ENCODE peak calls at places on chromosomes 2 and 18, in six cellular contexts. One of them, this sample, is unnamed.

GRCh38 chr18:49934457-49934856 is 121.1 kb upstream of the ACAA2 start:
- DNase-seq in amygdala: no peak
- DNase-seq in K562: no peak
- DNase-seq in stimulated activated CD4-positive, alpha-beta T cell treated with anti-CD3 and anti-CD28 coated beads, Interleukin-2, amount 100 ng/mL, for 48 hours: no peak
- DNase-seq in activated CD4-positive, alpha-beta T cell treated with anti-CD3 and anti-CD28 coated beads for 48 hours: no peak
- DNase-seq in germinal center: no peak
- DNase-seq in this sample: no peak

GRCh38 chr2:53896864-53897263 is 37.1 kb upstream of the GPR75 start:
- DNase-seq in amygdala: no peak
- DNase-seq in K562: no peak
- DNase-seq in stimulated activated CD4-positive, alpha-beta T cell treated with anti-CD3 and anti-CD28 coated beads, Interleukin-2, amount 100 ng/mL, for 48 hours: no peak
- DNase-seq in activated CD4-positive, alpha-beta T cell treated with anti-CD3 and anti-CD28 coated beads for 48 hours: no peak
- DNase-seq in germinal center: no peak
- DNase-seq in this sample: peak; percentile 14

GRCh38 chr2:45986509-45986908 is 310.7 kb upstream of the EPAS1 start:
- DNase-seq in amygdala: no peak
- DNase-seq in K562: no peak
- DNase-seq in stimulated activated CD4-positive, alpha-beta T cell treated with anti-CD3 and anti-CD28 coated beads, Interleukin-2, amount 100 ng/mL, for 48 hours: no peak
- DNase-seq in activated CD4-positive, alpha-beta T cell treated with anti-CD3 and anti-CD28 coated beads for 48 hours: no peak
- DNase-seq in germinal center: no peak
- DNase-seq in this sample: no peak

GRCh38 chr2:86189782-86190416 is 5.4 kb downstream of the IMMT start:
- DNase-seq in amygdala: no peak
- DNase-seq in K562: peak; percentile 47
- DNase-seq in stimulated activated CD4-positive, alpha-beta T cell treated with anti-CD3 and anti-CD28 coated beads, Interleukin-2, amount 100 ng/mL, for 48 hours: no peak
- DNase-seq in activated CD4-positive, alpha-beta T cell treated with anti-CD3 and anti-CD28 coated beads for 48 hours: no peak
- DNase-seq in germinal center: no peak
- DNase-seq in this sample: no peak

GRCh38 chr2:156340818-156341481 is 8.4 kb upstream of the NR4A2 start:
- DNase-seq in amygdala: no peak
- DNase-seq in K562: peak; percentile 80
- DNase-seq in stimulated activated CD4-positive, alpha-beta T cell treated with anti-CD3 and anti-CD28 coated beads, Interleukin-2, amount 100 ng/mL, for 48 hours: no peak
- DNase-seq in activated CD4-positive, alpha-beta T cell treated with anti-CD3 and anti-CD28 coated beads for 48 hours: peak; percentile 65
- DNase-seq in germinal center: no peak
- DNase-seq in this sample: no peak

GRCh38 chr2:9693138-9693520 is 62.3 kb upstream of the YWHAQ start:
- DNase-seq in amygdala: no peak
- DNase-seq in K562: no peak
- DNase-seq in stimulated activated CD4-positive, alpha-beta T cell treated with anti-CD3 and anti-CD28 coated beads, Interleukin-2, amount 100 ng/mL, for 48 hours: no peak
- DNase-seq in activated CD4-positive, alpha-beta T cell treated with anti-CD3 and anti-CD28 coated beads for 48 hours: no peak
- DNase-seq in germinal center: no peak
- DNase-seq in this sample: no peak

GRCh38 chr2:26335231-26335630 is 10.7 kb upstream of the SELENOI start:
- DNase-seq in amygdala: no peak
- DNase-seq in K562: no peak
- DNase-seq in stimulated activated CD4-positive, alpha-beta T cell treated with anti-CD3 and anti-CD28 coated beads, Interleukin-2, amount 100 ng/mL, for 48 hours: no peak
- DNase-seq in activated CD4-positive, alpha-beta T cell treated with anti-CD3 and anti-CD28 coated beads for 48 hours: no peak
- DNase-seq in germinal center: no peak
- DNase-seq in this sample: no peak

GRCh38 chr18:23920054-23920453 is 94.5 kb upstream of the TTC39C start:
- DNase-seq in amygdala: no peak
- DNase-seq in K562: no peak
- DNase-seq in stimulated activated CD4-positive, alpha-beta T cell treated with anti-CD3 and anti-CD28 coated beads, Interleukin-2, amount 100 ng/mL, for 48 hours: no peak
- DNase-seq in activated CD4-positive, alpha-beta T cell treated with anti-CD3 and anti-CD28 coated beads for 48 hours: no peak
- DNase-seq in germinal center: no peak
- DNase-seq in this sample: no peak

GRCh38 chr2:120936476-120937334 is 201.0 kb downstream of the GLI2 start:
- DNase-seq in amygdala: no peak
- DNase-seq in K562: no peak
- DNase-seq in stimulated activated CD4-positive, alpha-beta T cell treated with anti-CD3 and anti-CD28 coated beads, Interleukin-2, amount 100 ng/mL, for 48 hours: no peak
- DNase-seq in activated CD4-positive, alpha-beta T cell treated with anti-CD3 and anti-CD28 coated beads for 48 hours: no peak
- DNase-seq in germinal center: no peak
- DNase-seq in this sample: no peak

GRCh38 chr2:696463-696862 is 19.3 kb upstream of the TMEM18 start:
- DNase-seq in amygdala: no peak
- DNase-seq in K562: no peak
- DNase-seq in stimulated activated CD4-positive, alpha-beta T cell treated with anti-CD3 and anti-CD28 coated beads, Interleukin-2, amount 100 ng/mL, for 48 hours: no peak
- DNase-seq in activated CD4-positive, alpha-beta T cell treated with anti-CD3 and anti-CD28 coated beads for 48 hours: no peak
- DNase-seq in germinal center: peak; percentile 84
- DNase-seq in this sample: no peak

GRCh38 chr2:231162036-231162345 is 36.4 kb upstream of the ARMC9 start:
- DNase-seq in amygdala: no peak
- DNase-seq in K562: no peak
- DNase-seq in stimulated activated CD4-positive, alpha-beta T cell treated with anti-CD3 and anti-CD28 coated beads, Interleukin-2, amount 100 ng/mL, for 48 hours: no peak
- DNase-seq in activated CD4-positive, alpha-beta T cell treated with anti-CD3 and anti-CD28 coated beads for 48 hours: no peak
- DNase-seq in germinal center: no peak
- DNase-seq in this sample: peak; percentile 75

GRCh38 chr2:127528487-127528886 is 2.2 kb upstream of the IWS1 start:
- DNase-seq in amygdala: no peak
- DNase-seq in K562: no peak
- DNase-seq in stimulated activated CD4-positive, alpha-beta T cell treated with anti-CD3 and anti-CD28 coated beads, Interleukin-2, amount 100 ng/mL, for 48 hours: no peak
- DNase-seq in activated CD4-positive, alpha-beta T cell treated with anti-CD3 and anti-CD28 coated beads for 48 hours: no peak
- DNase-seq in germinal center: no peak
- DNase-seq in this sample: no peak

GRCh38 chr18:14920976-14921375 is 173.0 kb downstream of the ANKRD30B start:
- DNase-seq in amygdala: no peak
- DNase-seq in K562: no peak
- DNase-seq in stimulated activated CD4-positive, alpha-beta T cell treated with anti-CD3 and anti-CD28 coated beads, Interleukin-2, amount 100 ng/mL, for 48 hours: no peak
- DNase-seq in activated CD4-positive, alpha-beta T cell treated with anti-CD3 and anti-CD28 coated beads for 48 hours: no peak
- DNase-seq in germinal center: no peak
- DNase-seq in this sample: no peak

GRCh38 chr2:85516649-85517389 is 22.1 kb upstream of the MAT2A start:
- DNase-seq in amygdala: no peak
- DNase-seq in K562: no peak
- DNase-seq in stimulated activated CD4-positive, alpha-beta T cell treated with anti-CD3 and anti-CD28 coated beads, Interleukin-2, amount 100 ng/mL, for 48 hours: no peak
- DNase-seq in activated CD4-positive, alpha-beta T cell treated with anti-CD3 and anti-CD28 coated beads for 48 hours: no peak
- DNase-seq in germinal center: no peak
- DNase-seq in this sample: no peak

GRCh38 chr2:34261701-34262100 is 662.6 kb upstream of the FAM98A start:
- DNase-seq in amygdala: no peak
- DNase-seq in K562: no peak
- DNase-seq in stimulated activated CD4-positive, alpha-beta T cell treated with anti-CD3 and anti-CD28 coated beads, Interleukin-2, amount 100 ng/mL, for 48 hours: no peak
- DNase-seq in activated CD4-positive, alpha-beta T cell treated with anti-CD3 and anti-CD28 coated beads for 48 hours: no peak
- DNase-seq in germinal center: no peak
- DNase-seq in this sample: no peak

GRCh38 chr18:59008302-59008974 is 131.2 kb upstream of the SEC11C start:
- DNase-seq in amygdala: no peak
- DNase-seq in K562: no peak
- DNase-seq in stimulated activated CD4-positive, alpha-beta T cell treated with anti-CD3 and anti-CD28 coated beads, Interleukin-2, amount 100 ng/mL, for 48 hours: no peak
- DNase-seq in activated CD4-positive, alpha-beta T cell treated with anti-CD3 and anti-CD28 coated beads for 48 hours: no peak
- DNase-seq in germinal center: no peak
- DNase-seq in this sample: peak; percentile 67

GRCh38 chr2:157757500-157757899 is 118.6 kb downstream of the ACVR1 start:
- DNase-seq in amygdala: no peak
- DNase-seq in K562: no peak
- DNase-seq in stimulated activated CD4-positive, alpha-beta T cell treated with anti-CD3 and anti-CD28 coated beads, Interleukin-2, amount 100 ng/mL, for 48 hours: no peak
- DNase-seq in activated CD4-positive, alpha-beta T cell treated with anti-CD3 and anti-CD28 coated beads for 48 hours: no peak
- DNase-seq in germinal center: no peak
- DNase-seq in this sample: no peak

GRCh38 chr2:158499383-158499782 is 42.6 kb downstream of the PKP4 start:
- DNase-seq in amygdala: no peak
- DNase-seq in K562: no peak
- DNase-seq in stimulated activated CD4-positive, alpha-beta T cell treated with anti-CD3 and anti-CD28 coated beads, Interleukin-2, amount 100 ng/mL, for 48 hours: no peak
- DNase-seq in activated CD4-positive, alpha-beta T cell treated with anti-CD3 and anti-CD28 coated beads for 48 hours: no peak
- DNase-seq in germinal center: no peak
- DNase-seq in this sample: no peak

GRCh38 chr18:22559414-22560282 is 141.9 kb upstream of the CTAGE1 start:
- DNase-seq in amygdala: no peak
- DNase-seq in K562: peak; percentile 85
- DNase-seq in stimulated activated CD4-positive, alpha-beta T cell treated with anti-CD3 and anti-CD28 coated beads, Interleukin-2, amount 100 ng/mL, for 48 hours: no peak
- DNase-seq in activated CD4-positive, alpha-beta T cell treated with anti-CD3 and anti-CD28 coated beads for 48 hours: peak; percentile 2
- DNase-seq in germinal center: no peak
- DNase-seq in this sample: peak; percentile 53

GRCh38 chr18:77140439-77141109 is 8.0 kb upstream of the MBP start:
- DNase-seq in amygdala: no peak
- DNase-seq in K562: no peak
- DNase-seq in stimulated activated CD4-positive, alpha-beta T cell treated with anti-CD3 and anti-CD28 coated beads, Interleukin-2, amount 100 ng/mL, for 48 hours: no peak
- DNase-seq in activated CD4-positive, alpha-beta T cell treated with anti-CD3 and anti-CD28 coated beads for 48 hours: peak; percentile 51
- DNase-seq in germinal center: no peak
- DNase-seq in this sample: no peak

GRCh38 chr2:42872736-42873135 is 80.4 kb upstream of the HAAO start:
- DNase-seq in amygdala: no peak
- DNase-seq in K562: no peak
- DNase-seq in stimulated activated CD4-positive, alpha-beta T cell treated with anti-CD3 and anti-CD28 coated beads, Interleukin-2, amount 100 ng/mL, for 48 hours: no peak
- DNase-seq in activated CD4-positive, alpha-beta T cell treated with anti-CD3 and anti-CD28 coated beads for 48 hours: no peak
- DNase-seq in germinal center: no peak
- DNase-seq in this sample: no peak

GRCh38 chr2:29700560-29700959 is 220.8 kb downstream of the ALK start:
- DNase-seq in amygdala: no peak
- DNase-seq in K562: no peak
- DNase-seq in stimulated activated CD4-positive, alpha-beta T cell treated with anti-CD3 and anti-CD28 coated beads, Interleukin-2, amount 100 ng/mL, for 48 hours: no peak
- DNase-seq in activated CD4-positive, alpha-beta T cell treated with anti-CD3 and anti-CD28 coated beads for 48 hours: no peak
- DNase-seq in germinal center: no peak
- DNase-seq in this sample: no peak

GRCh38 chr18:13379930-13380665 is 161.5 kb downstream of the LDLRAD4 start:
- DNase-seq in amygdala: no peak
- DNase-seq in K562: no peak
- DNase-seq in stimulated activated CD4-positive, alpha-beta T cell treated with anti-CD3 and anti-CD28 coated beads, Interleukin-2, amount 100 ng/mL, for 48 hours: no peak
- DNase-seq in activated CD4-positive, alpha-beta T cell treated with anti-CD3 and anti-CD28 coated beads for 48 hours: no peak
- DNase-seq in germinal center: no peak
- DNase-seq in this sample: no peak

GRCh38 chr18:79574938-79575525 is 104.6 kb upstream of the CTDP1 start:
- DNase-seq in amygdala: no peak
- DNase-seq in K562: no peak
- DNase-seq in stimulated activated CD4-positive, alpha-beta T cell treated with anti-CD3 and anti-CD28 coated beads, Interleukin-2, amount 100 ng/mL, for 48 hours: no peak
- DNase-seq in activated CD4-positive, alpha-beta T cell treated with anti-CD3 and anti-CD28 coated beads for 48 hours: no peak
- DNase-seq in germinal center: no peak
- DNase-seq in this sample: no peak

GRCh38 chr2:147663964-147664363 is 180.9 kb upstream of the ACVR2A start:
- DNase-seq in amygdala: no peak
- DNase-seq in K562: no peak
- DNase-seq in stimulated activated CD4-positive, alpha-beta T cell treated with anti-CD3 and anti-CD28 coated beads, Interleukin-2, amount 100 ng/mL, for 48 hours: no peak
- DNase-seq in activated CD4-positive, alpha-beta T cell treated with anti-CD3 and anti-CD28 coated beads for 48 hours: no peak
- DNase-seq in germinal center: no peak
- DNase-seq in this sample: no peak